ENCODE peak calls at places on chromosomes 13 and 19, in ten cellular contexts. X, C, A, T, U, S, Y, I, N and M are unnamed samples.
A peak's percentile ranks its signal among the peaks of the same experiment; 100 is the strongest.

GRCh38 chr19:12482505-12482886 is 2.1 kb downstream of the ZNF709 start:
- DNase-seq in X (no peak), C (no peak), A (no peak), T (no peak), U (no peak), S (no peak), Y (no peak), I (no peak), N (no peak), M (no peak)

GRCh38 chr19:10899171-10899653 is 27.9 kb downstream of the CARM1 start:
- DNase-seq in X (no peak), C (no peak), A (peak; percentile 91), T (no peak), U (no peak), S (peak; percentile 92), Y (no peak), I (no peak), N (peak; percentile 97), M (peak; percentile 76)

GRCh38 chr13:62598708-62599107 is 1183.1 kb upstream of the PCDH20 start:
- DNase-seq in X (no peak), C (no peak), A (no peak), T (no peak), U (peak; percentile 65), S (no peak), Y (no peak), I (no peak), N (no peak), M (no peak)

GRCh38 chr13:98385591-98385990 is 191.3 kb downstream of the STK24 start:
- DNase-seq in X (no peak), C (no peak), A (no peak), T (no peak), U (no peak), S (no peak), Y (no peak), I (no peak), N (no peak), M (no peak)

GRCh38 chr19:2049741-2050348 is 1.2 kb downstream of the MKNK2 start:
- DNase-seq in X (peak; percentile 83), C (peak; percentile 96), A (peak; percentile 93), T (peak; percentile 67), U (peak; percentile 54), S (peak; percentile 90), Y (peak; percentile 71), I (peak; percentile 83), N (peak; percentile 73), M (peak; percentile 71)

GRCh38 chr19:17107546-17108452 is 32.2 kb downstream of the MYO9B start:
- DNase-seq in X (peak; percentile 64), C (peak; percentile 98), A (peak; percentile 92), T (peak; percentile 98), U (no peak), S (peak; percentile 77), Y (peak; percentile 97), I (peak; percentile 99), N (peak; percentile 99), M (peak; percentile 80)

GRCh38 chr19:45402469-45403070 is 2.3 kb downstream of the PPP1R13L start:
- DNase-seq in X (no peak), C (no peak), A (peak; percentile 60), T (no peak), U (peak; percentile 80), S (peak; percentile 67), Y (no peak), I (peak; percentile 38), N (no peak), M (peak; percentile 78)

GRCh38 chr13:110290811-110291210 is 16.1 kb downstream of the COL4A1 start:
- DNase-seq in X (peak; percentile 19), C (peak; percentile 80), A (no peak), T (no peak), U (no peak), S (no peak), Y (no peak), I (no peak), N (no peak), M (no peak)

GRCh38 chr13:52104624-52105023 is 24.2 kb downstream of the NEK5 start:
- DNase-seq in X (no peak), C (no peak), A (no peak), T (peak; percentile 6), U (no peak), S (no peak), Y (peak; percentile 65), I (peak; percentile 52), N (no peak), M (no peak)

GRCh38 chr19:54369082-54369691 is 4.5 kb upstream of the LAIR1 start:
- DNase-seq in X (no peak), C (no peak), A (no peak), T (no peak), U (no peak), S (no peak), Y (no peak), I (no peak), N (no peak), M (no peak)

GRCh38 chr19:2503521-2504109 is 27.7 kb downstream of the GADD45B start:
- DNase-seq in X (no peak), C (no peak), A (no peak), T (peak; percentile 85), U (peak; percentile 45), S (no peak), Y (peak; percentile 78), I (peak; percentile 87), N (peak; percentile 76), M (no peak)

GRCh38 chr13:112443191-112444000 is 67.2 kb downstream of the SPACA7 start:
- DNase-seq in X (no peak), C (peak; percentile 78), A (peak; percentile 42), T (no peak), U (peak; percentile 41), S (no peak), Y (no peak), I (no peak), N (no peak), M (no peak)

GRCh38 chr19:39936622-39937021 is 2.2 kb upstream of the FCGBP start:
- DNase-seq in X (no peak), C (no peak), A (no peak), T (no peak), U (no peak), S (no peak), Y (no peak), I (no peak), N (no peak), M (no peak)

GRCh38 chr13:43405457-43405856 is 381.3 kb downstream of the ENOX1 start:
- DNase-seq in X (no peak), C (no peak), A (no peak), T (peak; percentile 83), U (no peak), S (no peak), Y (peak; percentile 72), I (peak; percentile 86), N (peak; percentile 72), M (no peak)

GRCh38 chr13:34822681-34823080 is 119.4 kb upstream of the NBEA start:
- DNase-seq in X (no peak), C (no peak), A (no peak), T (no peak), U (no peak), S (no peak), Y (no peak), I (no peak), N (no peak), M (no peak)

GRCh38 chr13:105139380-105140285 is 1395.8 kb downstream of the EFNB2 start:
- DNase-seq in X (no peak), C (peak; percentile 86), A (peak; percentile 37), T (peak; percentile 51), U (peak; percentile 13), S (peak; percentile 33), Y (peak; percentile 0), I (peak; percentile 50), N (peak; percentile 77), M (no peak)

GRCh38 chr13:100491164-100491847 is 97.3 kb downstream of the GGACT start:
- DNase-seq in X (peak; percentile 56), C (no peak), A (peak; percentile 61), T (peak; percentile 87), U (no peak), S (no peak), Y (peak; percentile 89), I (peak; percentile 81), N (no peak), M (no peak)
- TF ChIP-seq CTCF in X (no peak), C (no peak), A (no peak), T (peak; percentile 46), U (peak; percentile 37), S (no peak), Y (peak; percentile 47), I (peak; percentile 27), N (no peak), M (no peak)

DNA sequence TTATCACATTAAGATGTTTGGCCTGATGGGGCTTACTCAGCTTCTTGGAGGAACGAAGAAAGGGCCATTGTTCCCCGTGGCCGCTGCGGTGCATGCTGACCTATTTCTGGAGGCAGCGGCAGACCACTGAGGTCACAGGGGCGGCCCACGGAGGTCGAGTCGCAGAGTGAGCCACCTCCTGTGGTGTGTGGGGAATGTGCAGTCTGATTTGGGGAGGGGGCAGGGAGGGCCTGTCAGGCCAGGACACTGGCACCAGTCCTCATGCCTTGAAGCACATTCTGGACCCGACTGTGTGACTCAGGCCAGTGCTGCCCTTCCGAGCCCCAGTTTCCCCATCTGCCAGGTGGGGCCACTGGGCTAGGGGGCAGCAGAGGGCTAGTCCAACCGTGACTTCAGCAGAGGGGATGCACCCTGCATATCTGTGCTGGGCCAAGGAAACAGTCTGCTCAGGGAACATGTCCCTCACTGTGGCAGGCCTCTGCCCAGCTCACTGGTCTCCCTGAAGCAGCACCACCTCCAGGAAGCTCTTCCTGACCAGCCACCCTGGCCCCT is 6.3 kb downstream of the SLC7A10 start:
- DNase-seq in X (no peak), C (no peak), A (no peak), T (no peak), U (no peak), S (no peak), Y (no peak), I (peak; percentile 4), N (no peak), M (no peak)
- TF ChIP-seq CTCF in X (no peak), C (no peak), A (no peak), T (peak; percentile 10), U (peak; percentile 52), S (no peak), Y (peak; percentile 9), I (no peak), N (no peak), M (peak; percentile 50)

DNA sequence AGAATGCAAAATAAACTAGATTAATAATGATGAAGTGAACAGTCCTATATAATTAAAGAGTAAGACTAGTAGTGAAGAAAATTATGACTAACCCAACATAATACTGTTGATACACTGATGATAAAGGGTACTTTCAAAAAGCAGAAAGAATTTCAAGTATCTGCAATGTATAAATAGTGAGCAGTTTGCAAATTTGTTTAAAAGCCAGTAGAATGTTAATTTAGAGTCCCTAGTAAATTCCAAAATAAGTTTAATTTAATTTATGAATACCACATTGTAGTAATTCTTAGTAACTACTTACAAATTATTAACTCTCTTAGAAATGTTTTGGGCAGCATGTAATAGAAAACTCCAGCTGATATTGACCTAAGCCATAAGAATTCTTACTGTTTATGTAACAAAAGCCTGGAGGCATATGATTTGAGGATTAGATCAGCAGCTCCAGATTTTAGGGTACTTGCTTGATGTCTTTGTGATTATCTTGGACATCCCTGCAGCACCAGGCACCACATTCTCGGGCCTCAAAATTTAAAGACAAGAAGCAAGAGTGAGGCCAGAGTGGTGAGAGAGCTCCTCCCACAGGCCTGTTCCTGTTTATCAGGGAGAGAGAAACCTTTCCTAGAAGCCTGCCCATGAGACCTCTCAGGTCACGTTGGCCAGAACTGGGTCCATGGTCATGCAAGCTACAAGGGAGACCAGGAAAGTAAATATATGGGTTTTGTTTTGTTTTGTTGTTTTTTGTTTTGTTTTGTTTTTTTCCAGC is 67.6 kb upstream of the TDRD3 start:
- DNase-seq in X (no peak), C (no peak), A (no peak), T (peak; percentile 25), U (peak; percentile 74), S (peak; percentile 48), Y (peak; percentile 48), I (peak; percentile 55), N (no peak), M (peak; percentile 55)
- TF ChIP-seq CTCF in X (no peak), C (no peak), A (no peak), T (peak; percentile 34), U (peak; percentile 63), S (peak; percentile 22), Y (peak; percentile 44), I (peak; percentile 47), N (peak; percentile 55), M (peak; percentile 83)

GRCh38 chr13:47964863-47965262 is 36.2 kb downstream of the SUCLA2 start:
- DNase-seq in X (no peak), C (no peak), A (no peak), T (no peak), U (no peak), S (no peak), Y (no peak), I (no peak), N (no peak), M (no peak)
- TF ChIP-seq CTCF in X (no peak), C (no peak), A (no peak), T (no peak), U (no peak), S (no peak), Y (peak; percentile 18), I (no peak), N (no peak), M (no peak)